ENCODE peak calls at places on chromosomes 1 and 21, in four cellular contexts. One of them, this sample, is unnamed.
A peak's percentile ranks its signal among the peaks of the same experiment; 100 is the strongest.

GRCh38 chr1:10667815-10668214 is 128.6 kb downstream of the CASZ1 start:
- DNase-seq in heart left ventricle: no peak
- DNase-seq in kidney epithelial cell: no peak
- DNase-seq in cardiac fibroblast: no peak
- DNase-seq in this sample: no peak

GRCh38 chr1:19255288-19255687 is 3.7 kb downstream of the MRTO4 start:
- DNase-seq in heart left ventricle: no peak
- DNase-seq in kidney epithelial cell: no peak
- DNase-seq in cardiac fibroblast: no peak
- DNase-seq in this sample: no peak

GRCh38 chr1:154453155-154453554 is 48.0 kb downstream of the IL6R start:
- DNase-seq in heart left ventricle: no peak
- DNase-seq in kidney epithelial cell: no peak
- DNase-seq in cardiac fibroblast: no peak
- DNase-seq in this sample: no peak

GRCh38 chr1:241639653-241640148 is 468 bp downstream of the CHML start:
- DNase-seq in heart left ventricle: peak; percentile 56
- DNase-seq in kidney epithelial cell: no peak
- DNase-seq in cardiac fibroblast: no peak
- DNase-seq in this sample: no peak

GRCh38 chr1:51906306-51907078 is 28.0 kb upstream of the NRDC start:
- DNase-seq in heart left ventricle: no peak
- DNase-seq in kidney epithelial cell: peak; percentile 31
- DNase-seq in cardiac fibroblast: peak; percentile 53
- DNase-seq in this sample: no peak

GRCh38 chr21:30257773-30258172 is 25.0 kb downstream of the KRTAP24-1 start:
- DNase-seq in heart left ventricle: no peak
- DNase-seq in kidney epithelial cell: no peak
- DNase-seq in cardiac fibroblast: peak; percentile 76
- DNase-seq in this sample: no peak

GRCh38 chr1:10295471-10296085 is 85.2 kb downstream of the KIF1B start:
- DNase-seq in heart left ventricle: no peak
- DNase-seq in kidney epithelial cell: no peak
- DNase-seq in cardiac fibroblast: no peak
- DNase-seq in this sample: no peak

GRCh38 chr21:33643658-33644311 is 1.5 kb downstream of the ITSN1 start:
- DNase-seq in heart left ventricle: no peak
- DNase-seq in kidney epithelial cell: no peak
- DNase-seq in cardiac fibroblast: peak; percentile 23
- DNase-seq in this sample: no peak

GRCh38 chr1:37901191-37901892 is 42.0 kb upstream of the MTF1 start:
- DNase-seq in heart left ventricle: no peak
- DNase-seq in kidney epithelial cell: no peak
- DNase-seq in cardiac fibroblast: no peak
- DNase-seq in this sample: no peak

GRCh38 chr1:241083285-241083684 is 273.7 kb downstream of the RGS7 start:
- DNase-seq in heart left ventricle: no peak
- DNase-seq in kidney epithelial cell: no peak
- DNase-seq in cardiac fibroblast: no peak
- DNase-seq in this sample: no peak

GRCh38 chr1:221473392-221473791 is 268.5 kb downstream of the DUSP10 start:
- DNase-seq in heart left ventricle: no peak
- DNase-seq in kidney epithelial cell: no peak
- DNase-seq in cardiac fibroblast: no peak
- DNase-seq in this sample: no peak

GRCh38 chr1:101905298-101905794 is 91.4 kb downstream of the OLFM3 start:
- DNase-seq in heart left ventricle: no peak
- DNase-seq in kidney epithelial cell: no peak
- DNase-seq in cardiac fibroblast: no peak
- DNase-seq in this sample: no peak

GRCh38 chr1:219422811-219423598 is 189.9 kb downstream of the ZC3H11B start:
- DNase-seq in heart left ventricle: no peak
- DNase-seq in kidney epithelial cell: peak; percentile 10
- DNase-seq in cardiac fibroblast: no peak
- DNase-seq in this sample: peak; percentile 19

GRCh38 chr1:232628335-232629214 is 1.4 kb downstream of the SIPA1L2 start:
- DNase-seq in heart left ventricle: no peak
- DNase-seq in kidney epithelial cell: no peak
- DNase-seq in cardiac fibroblast: peak; percentile 69
- DNase-seq in this sample: no peak

GRCh38 chr1:232629250-232630046 is 485 bp downstream of the SIPA1L2 start:
- DNase-seq in heart left ventricle: peak; percentile 65
- DNase-seq in kidney epithelial cell: no peak
- DNase-seq in cardiac fibroblast: peak; percentile 23
- DNase-seq in this sample: no peak

GRCh38 chr1:232627171-232627570 is 2.8 kb downstream of the SIPA1L2 start:
- DNase-seq in heart left ventricle: no peak
- DNase-seq in kidney epithelial cell: no peak
- DNase-seq in cardiac fibroblast: no peak
- DNase-seq in this sample: no peak

GRCh38 chr1:232626452-232626851 is 3.5 kb downstream of the SIPA1L2 start:
- DNase-seq in heart left ventricle: no peak
- DNase-seq in kidney epithelial cell: no peak
- DNase-seq in cardiac fibroblast: no peak
- DNase-seq in this sample: no peak

DNA sequence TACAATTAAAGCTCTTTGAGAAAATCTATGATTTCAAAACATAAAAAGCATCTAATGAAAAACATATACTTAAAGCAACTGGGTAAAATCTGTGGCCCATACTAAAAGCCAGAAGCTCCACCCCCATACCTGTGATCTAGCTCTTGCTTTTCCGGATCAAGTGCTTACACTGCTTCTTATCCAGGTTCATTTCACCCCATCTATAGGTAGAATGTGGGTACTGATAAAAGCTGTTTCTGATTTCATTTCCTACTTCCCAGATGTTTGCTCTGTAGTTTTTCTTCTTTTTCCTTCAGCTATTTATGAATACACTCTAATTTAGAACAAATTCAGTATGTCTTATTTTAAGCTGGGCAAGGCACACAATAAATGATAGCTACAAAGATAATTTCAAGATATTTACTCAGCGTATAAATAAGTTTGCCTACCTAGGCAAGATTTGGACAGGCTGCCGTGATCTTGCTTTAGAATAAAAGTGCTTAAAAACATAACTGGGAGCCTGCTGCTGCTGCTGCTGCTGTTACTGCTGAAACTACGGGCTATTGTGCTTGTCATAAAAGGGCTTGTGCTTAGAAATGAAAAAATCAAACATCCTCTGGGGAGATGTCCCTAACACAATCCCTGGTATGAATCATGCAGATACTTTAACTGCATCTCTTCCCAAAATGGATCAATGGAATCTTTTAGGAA is 2.1 kb downstream of the SIPA1L2 start:
- DNase-seq in heart left ventricle: no peak
- DNase-seq in kidney epithelial cell: no peak
- DNase-seq in cardiac fibroblast: peak; percentile 30
- DNase-seq in this sample: no peak
- TF ChIP-seq CTCF in heart left ventricle: no peak
- TF ChIP-seq CTCF in kidney epithelial cell: peak; percentile 63
- TF ChIP-seq CTCF in cardiac fibroblast: peak; percentile 31
- TF ChIP-seq CTCF in this sample: no peak

DNA sequence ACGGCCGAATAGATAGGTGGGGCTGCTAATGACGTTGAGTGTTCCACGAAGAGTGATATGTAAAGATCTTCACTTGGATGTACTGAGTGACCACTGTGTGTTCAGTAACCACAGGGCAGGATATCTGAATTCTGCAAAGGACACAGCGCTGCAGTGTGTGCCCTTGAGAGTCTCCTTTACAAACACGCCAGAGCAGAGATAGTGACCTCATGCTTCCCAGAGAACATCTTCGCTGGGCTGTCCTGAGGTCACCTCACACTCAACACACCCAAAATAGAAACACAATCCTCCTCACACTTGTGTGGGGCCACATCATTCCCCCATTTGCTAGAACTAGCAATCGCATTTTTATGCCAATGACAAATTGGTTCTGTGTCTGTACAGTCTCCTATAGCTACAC is 140.1 kb upstream of the NRIP1 start:
- DNase-seq in heart left ventricle: peak; percentile 51
- DNase-seq in kidney epithelial cell: no peak
- DNase-seq in cardiac fibroblast: no peak
- DNase-seq in this sample: no peak
- H3K4me3 ChIP-seq in heart left ventricle: no peak overlapping the region
- H3K4me3 ChIP-seq in kidney epithelial cell: no peak overlapping the region
- H3K4me3 ChIP-seq in cardiac fibroblast: no peak overlapping the region
- H3K4me3 ChIP-seq in this sample: no peak overlapping the region

GRCh38 chr1:197314672-197315071 is 46.6 kb downstream of the CRB1 start:
- DNase-seq in heart left ventricle: no peak
- DNase-seq in kidney epithelial cell: no peak
- DNase-seq in cardiac fibroblast: no peak
- DNase-seq in this sample: no peak
- TF ChIP-seq CTCF in heart left ventricle: no peak
- TF ChIP-seq CTCF in kidney epithelial cell: no peak
- TF ChIP-seq CTCF in cardiac fibroblast: no peak
- TF ChIP-seq CTCF in this sample: no peak

GRCh38 chr21:45430521-45431501 is 25.8 kb downstream of the COL18A1 start:
- DNase-seq in heart left ventricle: no peak
- DNase-seq in kidney epithelial cell: no peak
- DNase-seq in cardiac fibroblast: peak; percentile 58
- DNase-seq in this sample: no peak
- H3K4me3 ChIP-seq in heart left ventricle: no peak overlapping the region
- H3K4me3 ChIP-seq in kidney epithelial cell: no peak overlapping the region
- H3K4me3 ChIP-seq in cardiac fibroblast: no peak overlapping the region
- H3K4me3 ChIP-seq in this sample: no peak overlapping the region

GRCh38 chr1:156464335-156464734 is 36.2 kb downstream of the MEF2D start:
- DNase-seq in heart left ventricle: peak; percentile 54
- DNase-seq in kidney epithelial cell: no peak
- DNase-seq in cardiac fibroblast: no peak
- DNase-seq in this sample: no peak

GRCh38 chr1:156464825-156465452 is 35.6 kb downstream of the MEF2D start:
- DNase-seq in heart left ventricle: no peak
- DNase-seq in kidney epithelial cell: no peak
- DNase-seq in cardiac fibroblast: no peak
- DNase-seq in this sample: no peak

GRCh38 chr1:156463874-156464273 is 36.7 kb downstream of the MEF2D start:
- DNase-seq in heart left ventricle: no peak
- DNase-seq in kidney epithelial cell: no peak
- DNase-seq in cardiac fibroblast: no peak
- DNase-seq in this sample: no peak

GRCh38 chr1:156467385-156467784 is 33.2 kb downstream of the MEF2D start:
- DNase-seq in heart left ventricle: no peak
- DNase-seq in kidney epithelial cell: no peak
- DNase-seq in cardiac fibroblast: no peak
- DNase-seq in this sample: no peak

DNA sequence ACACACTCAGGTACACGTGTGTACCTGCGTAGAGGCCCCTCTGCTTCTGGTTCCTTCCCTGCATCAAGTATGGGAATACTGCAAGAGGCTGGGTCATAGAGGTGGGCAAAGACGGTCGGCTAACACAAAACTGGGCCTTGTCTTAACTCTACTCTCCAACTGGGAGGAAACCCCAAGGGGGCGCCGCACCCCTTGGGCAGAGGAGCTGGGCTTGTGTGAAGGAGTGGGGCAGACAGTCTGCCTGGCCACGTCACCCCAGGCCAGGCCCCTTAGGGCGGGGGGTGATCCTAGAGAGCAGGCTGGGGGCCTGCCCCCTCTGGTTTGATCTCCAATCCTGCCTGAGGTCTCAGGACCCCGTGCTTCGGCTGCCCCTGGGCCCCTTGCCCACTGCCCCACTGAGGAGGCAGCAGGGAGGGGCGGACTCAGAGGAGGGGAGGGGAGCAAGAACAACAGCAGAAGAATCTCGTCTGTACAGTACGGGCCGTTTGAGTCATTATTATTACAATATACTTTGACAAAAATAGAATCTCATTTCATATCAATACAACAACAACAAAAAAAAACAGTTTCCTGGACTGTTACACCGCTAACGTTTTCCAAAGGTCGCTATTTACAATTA is 34.7 kb downstream of the MEF2D start:
- DNase-seq in heart left ventricle: no peak
- DNase-seq in kidney epithelial cell: no peak
- DNase-seq in cardiac fibroblast: no peak
- DNase-seq in this sample: no peak
- TF ChIP-seq CTCF in heart left ventricle: peak; percentile 12
- TF ChIP-seq CTCF in kidney epithelial cell: peak; percentile 25
- TF ChIP-seq CTCF in cardiac fibroblast: peak; percentile 24
- TF ChIP-seq CTCF in this sample: peak; percentile 17

DNA sequence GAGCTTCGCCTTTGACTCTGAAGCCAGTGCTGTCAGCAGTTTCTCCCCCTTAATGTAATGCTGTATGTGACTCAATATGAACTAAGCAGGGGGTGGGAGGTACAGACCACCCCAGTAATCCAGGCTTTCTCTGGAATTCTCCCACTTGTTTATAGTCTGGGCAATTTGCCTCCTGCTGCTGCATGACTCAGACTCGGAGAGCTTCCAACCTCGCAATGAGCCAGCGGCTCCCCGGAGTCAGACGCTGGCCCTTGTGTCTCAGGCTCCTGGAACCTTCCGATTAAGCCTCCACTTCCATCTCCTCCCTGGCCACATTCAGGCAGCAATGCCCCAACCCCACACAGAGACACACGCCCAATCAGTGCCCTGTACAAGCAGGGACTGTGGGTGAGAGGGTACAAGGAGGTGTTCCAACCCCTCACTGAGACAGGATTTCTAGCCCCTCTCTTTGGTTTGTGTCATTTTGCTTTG is 471.7 kb upstream of the VAMP3 start:
- DNase-seq in heart left ventricle: peak; percentile 68
- DNase-seq in kidney epithelial cell: peak; percentile 92
- DNase-seq in cardiac fibroblast: peak; percentile 94
- DNase-seq in this sample: peak; percentile 94
- H3K4me3 ChIP-seq in heart left ventricle: no peak overlapping the region
- H3K4me3 ChIP-seq in kidney epithelial cell: no peak overlapping the region
- H3K4me3 ChIP-seq in cardiac fibroblast: no peak overlapping the region
- H3K4me3 ChIP-seq in this sample: peak overlapping the region; percentile 35

This sample was measured in AG04449.